ENCODE peak calls at places on chromosomes 4 and X, in nine cellular contexts. E is PC-9, X is GM23248, Q is hepatocyte, N is astrocyte, K is HCT116, D is fibroblast of lung, U is MM.1S, M is neural progenitor cell. B is an unnamed sample.

GRCh38 chr4:177436456-177436855 is 5.8 kb downstream of the AGA start:
- DNase-seq in E (no peak), X (no peak), Q (no peak), N (no peak), K (no peak), D (no peak), U (no peak), M (no peak), B (no peak)

GRCh38 chr4:15702941-15703403 is at the start of gene BST1:
- DNase-seq in E (no peak), X (peak; percentile 74), Q (peak; percentile 48), N (peak; percentile 56), K (no peak), D (peak; percentile 52), U (no peak), M (peak; percentile 28), B (peak; percentile 72)

GRCh38 chr4:9962611-9963314 is 58.5 kb downstream of the SLC2A9 start:
- DNase-seq in E (no peak), X (no peak), Q (peak; percentile 1), N (no peak), K (no peak), D (no peak), U (peak; percentile 49), M (no peak), B (no peak)

GRCh38 chrX:107978707-107979307 is 3.4 kb downstream of the TEX13B start:
- DNase-seq in E (no peak), X (peak; percentile 49), Q (peak; percentile 21), N (no peak), K (peak; percentile 12), D (peak; percentile 48), U (no peak), M (peak; percentile 62), B (peak; percentile 37)

GRCh38 chr4:140719693-140720092 is 36.5 kb downstream of the TBC1D9 start:
- DNase-seq in E (no peak), X (no peak), Q (no peak), N (no peak), K (no peak), D (no peak), U (peak; percentile 40), M (no peak), B (no peak)

GRCh38 chr4:54840992-54841768 is 183.4 kb downstream of the KIT start:
- DNase-seq in E (no peak), X (peak; percentile 57), Q (peak; percentile 44), N (no peak), K (no peak), D (peak; percentile 12), U (no peak), M (peak; percentile 18), B (peak; percentile 16)

GRCh38 chr4:141636771-141637460 is 533 bp downstream of the IL15 start:
- DNase-seq in E (peak; percentile 61), X (peak; percentile 84), Q (peak; percentile 70), N (peak; percentile 58), K (peak; percentile 18), D (peak; percentile 67), U (peak; percentile 64), M (peak; percentile 66), B (peak; percentile 32)

GRCh38 chr4:23768541-23768940 is 121.3 kb downstream of the PPARGC1A start:
- DNase-seq in E (no peak), X (no peak), Q (no peak), N (peak; percentile 22), K (no peak), D (no peak), U (no peak), M (no peak), B (no peak)

GRCh38 chr4:20253799-20254409 is 2.2 kb downstream of the SLIT2 start:
- DNase-seq in E (peak; percentile 18), X (peak; percentile 66), Q (peak; percentile 28), N (peak; percentile 15), K (no peak), D (peak; percentile 32), U (no peak), M (peak; percentile 48), B (peak; percentile 52)

DNA sequence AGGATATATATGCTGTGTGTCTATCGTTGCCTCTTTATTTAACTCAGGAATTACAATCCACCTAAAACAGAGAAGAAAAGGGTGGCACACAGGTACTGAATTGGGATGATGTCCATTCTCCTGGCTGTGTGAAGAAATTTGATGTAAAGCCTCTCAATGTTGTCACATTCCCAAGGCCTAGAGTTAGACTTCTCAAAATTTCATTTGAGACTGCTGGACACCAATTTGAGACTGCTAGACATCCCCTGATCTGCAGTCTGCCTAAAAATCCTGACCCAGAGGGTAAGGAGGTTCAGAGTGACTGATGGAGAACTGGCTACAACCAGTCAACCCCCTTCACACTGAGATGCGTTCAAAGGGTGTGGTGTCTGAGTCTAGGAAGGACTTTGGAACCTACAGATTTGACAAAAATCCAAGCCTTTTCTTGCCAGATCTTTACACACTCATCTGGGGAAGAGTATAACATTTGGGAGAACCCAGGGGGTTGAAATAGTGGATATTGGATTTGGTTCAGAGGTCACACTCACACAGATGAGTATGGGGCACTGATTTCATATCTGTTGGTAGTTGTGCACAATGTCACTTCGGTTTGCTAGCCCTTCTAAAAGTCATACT is 4.9 kb upstream of the PRDM8 start:
- DNase-seq in E (no peak), X (no peak), Q (no peak), N (no peak), K (no peak), D (no peak), U (no peak), M (no peak), B (no peak)
- TF ChIP-seq EZH2 in E (no peak), X (no peak), Q (no peak), N (no peak), K (no peak), D (no peak), U (no peak), M (no peak), B (no peak)

DNA sequence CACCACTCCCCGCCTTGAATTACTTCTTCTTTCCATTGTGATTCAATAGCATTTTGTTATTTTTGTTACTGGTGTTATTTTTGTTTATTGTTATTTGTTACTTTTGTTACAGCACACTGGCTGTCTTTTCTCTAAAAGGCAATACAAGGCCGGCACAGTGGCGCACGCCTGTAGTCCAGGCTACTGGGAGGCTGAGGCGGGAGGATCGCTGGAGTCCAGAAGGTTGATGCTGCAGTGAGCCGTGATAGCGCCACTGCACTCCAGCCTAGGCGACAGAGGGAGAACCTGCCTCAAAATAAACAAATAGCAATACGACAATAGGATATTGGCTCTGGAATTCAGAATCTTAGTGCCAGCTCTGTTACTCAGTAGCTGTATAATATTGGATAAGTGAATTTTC is 1.0 kb upstream of the MED12 start:
- DNase-seq in E (no peak), X (no peak), Q (no peak), N (no peak), K (no peak), D (no peak), U (no peak), M (no peak), B (no peak)
- H3K4me3 ChIP-seq in E (no peak overlapping the region), X (peak overlapping the region; percentile 93), Q (no peak overlapping the region), N (no peak overlapping the region), K (no peak overlapping the region), D (no peak overlapping the region), U (no peak overlapping the region), M (no peak overlapping the region), B (no peak overlapping the region)

GRCh38 chr4:40306203-40306602 is 28.9 kb upstream of the CHRNA9 start:
- DNase-seq in E (no peak), X (no peak), Q (no peak), N (no peak), K (no peak), D (no peak), U (no peak), M (no peak), B (no peak)
- H3K4me1 ChIP-seq in E (peaks cover 12% of the 10 kb centered on the region), X (no peaks in the 10 kb centered on the region), Q (no peaks in the 10 kb centered on the region), N (peaks cover 2% of the 10 kb centered on the region), K (peaks cover 8% of the 10 kb centered on the region), D (no peaks in the 10 kb centered on the region), U (peaks cover 60% of the 10 kb centered on the region), M (peaks cover 16% of the 10 kb centered on the region), B (peaks cover 21% of the 10 kb centered on the region)

GRCh38 chr4:663438-664428 is 10.3 kb downstream of the ATP5ME start:
- DNase-seq in E (peak; percentile 55), X (no peak), Q (peak; percentile 82), N (no peak), K (no peak), D (no peak), U (no peak), M (peak; percentile 83), B (peak; percentile 87)
- TF ChIP-seq EZH2 in E (no peak), X (no peak), Q (no peak), N (peak; percentile 28), K (no peak), D (no peak), U (no peak), M (no peak), B (no peak)

GRCh38 chrX:30312858-30313257 is 3.7 kb upstream of the NR0B1 start:
- DNase-seq in E (no peak), X (no peak), Q (no peak), N (peak; percentile 3), K (no peak), D (no peak), U (no peak), M (no peak), B (no peak)

GRCh38 chrX:30308263-30309138 is 689 bp downstream of the NR0B1 start:
- DNase-seq in E (peak; percentile 66), X (peak; percentile 45), Q (peak; percentile 37), N (no peak), K (no peak), D (peak; percentile 13), U (no peak), M (peak; percentile 44), B (peak; percentile 79)

GRCh38 chrX:30310429-30311206 is 1.4 kb upstream of the NR0B1 start:
- DNase-seq in E (no peak), X (no peak), Q (no peak), N (no peak), K (no peak), D (no peak), U (no peak), M (no peak), B (peak; percentile 82)

GRCh38 chrX:30307466-30307865 is 1.7 kb downstream of the NR0B1 start:
- DNase-seq in E (no peak), X (no peak), Q (no peak), N (no peak), K (no peak), D (no peak), U (no peak), M (no peak), B (no peak)

DNA sequence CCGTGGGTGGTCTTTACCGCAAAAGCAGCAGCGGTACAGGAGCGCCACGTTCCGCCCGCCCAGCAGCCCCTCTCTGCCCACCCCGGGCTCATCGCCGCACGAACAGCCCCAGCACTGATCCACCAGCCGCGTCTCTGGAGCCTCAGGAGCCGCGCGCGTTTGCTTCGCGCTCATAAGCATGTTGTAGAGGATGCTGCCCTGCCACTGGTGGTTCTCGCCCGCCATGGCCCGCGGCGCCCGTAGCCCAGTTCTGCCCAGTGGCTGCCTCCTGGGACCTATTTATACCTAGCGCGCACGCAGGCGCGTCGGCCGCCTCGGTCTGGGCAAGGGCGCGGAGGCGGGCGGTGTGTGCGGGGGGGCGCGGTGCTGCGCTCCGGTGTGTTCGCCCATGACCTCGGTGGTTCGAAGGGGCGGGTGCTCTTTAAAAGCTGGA is at the start of gene NR0B1:
- DNase-seq in E (peak; percentile 81), X (peak; percentile 31), Q (peak; percentile 18), N (no peak), K (no peak), D (no peak), U (no peak), M (peak; percentile 48), B (peak; percentile 65)
- H3K4me3 ChIP-seq in E (no peak within 1 kb of the TSS), X (peak within 1 kb of the TSS; percentile 54), Q (no peak within 1 kb of the TSS), N (peak within 1 kb of the TSS; percentile 10), K (no peak within 1 kb of the TSS), D (no peak within 1 kb of the TSS), U (no peak within 1 kb of the TSS), M (peak within 1 kb of the TSS; percentile 51), B (peak within 1 kb of the TSS; percentile 70)

B was measured in A673.